ENCODE peak calls at places on chromosomes 5 and 9, in nine cellular contexts. E is psoas muscle; C is tibial nerve; B is right atrium auricular region; G is effector memory CD4-positive, alpha-beta T cell; W is choroid plexus epithelial cell; L is H1; S is IMR-90; D is mucosa of descending colon. X is an unnamed sample.

GRCh38 chr9:125558453-125559084 is 148.4 kb downstream of the MAPKAP1 start:
- DNase-seq in G (peak), L (peak), C (peak), B (no peak), D (no peak), W (peak), S (peak), E (no peak), X (peak)

GRCh38 chr5:127298623-127299022 is 8.0 kb downstream of the MEGF10 start:
- DNase-seq in W (no peak), E (no peak), L (no peak), C (no peak), G (no peak), B (no peak), S (no peak), D (no peak), X (no peak)

GRCh38 chr9:2116073-2116472 is 100.9 kb downstream of the SMARCA2 start:
- DNase-seq in S (no peak), B (no peak), E (no peak), L (peak), D (no peak), G (no peak), C (no peak), W (peak), X (peak)

GRCh38 chr5:26669031-26669430 is 369.4 kb downstream of the CDH9 start:
- DNase-seq in W (no peak), E (no peak), G (no peak), L (no peak), B (no peak), S (no peak), C (no peak), D (no peak), X (no peak)

GRCh38 chr9:36164361-36164760 is 4.8 kb upstream of the CCIN start:
- DNase-seq in E (no peak), S (no peak), L (no peak), G (no peak), B (no peak), W (no peak), D (no peak), C (no peak), X (no peak)

GRCh38 chr5:7394889-7395431 is 978 bp upstream of the ADCY2 start:
- DNase-seq in G (no peak), D (no peak), B (no peak), E (peak), S (no peak), C (no peak), L (peak), W (no peak), X (no peak)

GRCh38 chr5:67050635-67051034 is 146.0 kb downstream of the CD180 start:
- DNase-seq in G (no peak), W (no peak), E (no peak), B (no peak), C (no peak), S (no peak), D (no peak), L (no peak), X (no peak)

GRCh38 chr5:61319388-61320146 is 12.5 kb upstream of the ZSWIM6 start:
- DNase-seq in S (no peak), C (no peak), W (peak), L (peak), G (no peak), D (no peak), B (no peak), E (no peak), X (no peak)

GRCh38 chr5:108521011-108521700 is 139.3 kb upstream of the FBXL17 start:
- DNase-seq in B (no peak), W (no peak), D (no peak), S (no peak), C (no peak), L (no peak), E (no peak), G (no peak), X (no peak)

GRCh38 chr5:135460246-135461033 is 8.3 kb upstream of the TIFAB start:
- DNase-seq in C (no peak), W (no peak), E (no peak), G (no peak), L (no peak), S (no peak), D (no peak), B (no peak), X (no peak)

GRCh38 chr5:65776707-65777141 is 54.7 kb downstream of the NLN start:
- DNase-seq in L (no peak), G (no peak), C (no peak), B (no peak), E (no peak), D (no peak), S (peak), W (no peak), X (no peak)
- H3K4me3 ChIP-seq in L (no peak), G (no peak), C (no peak), B (no peak), E (no peak), D (no peak), S (no peak), W (no peak), X (no peak)

GRCh38 chr5:109900911-109901627 is 211.3 kb downstream of the MAN2A1 start:
- DNase-seq in B (no peak), L (no peak), S (no peak), C (no peak), W (no peak), G (no peak), E (no peak), D (no peak), X (no peak)

GRCh38 chr5:109901628-109901981 is 211.9 kb downstream of the MAN2A1 start:
- DNase-seq in B (no peak), C (no peak), G (no peak), D (no peak), E (no peak), L (no peak), S (no peak), W (no peak), X (no peak)

GRCh38 chr5:109903061-109903460 is 213.3 kb downstream of the MAN2A1 start:
- DNase-seq in W (no peak), G (no peak), D (no peak), B (no peak), L (no peak), E (no peak), C (no peak), S (no peak), X (no peak)

GRCh38 chr5:109900453-109900852 is 210.7 kb downstream of the MAN2A1 start:
- DNase-seq in E (no peak), C (no peak), W (no peak), L (no peak), D (no peak), S (no peak), G (no peak), B (no peak), X (no peak)

GRCh38 chr5:109898547-109899544 is 209.1 kb downstream of the MAN2A1 start:
- DNase-seq in B (no peak), C (no peak), E (no peak), D (no peak), S (no peak), L (no peak), G (no peak), W (no peak), X (no peak)
- H3K4me3 ChIP-seq in B (no peak), C (no peak), E (no peak), D (no peak), S (no peak), L (no peak), G (no peak), W (no peak), X (no peak)

GRCh38 chr5:137263319-137263718 is 235.8 kb downstream of the SPOCK1 start:
- DNase-seq in W (no peak), B (no peak), L (no peak), S (no peak), E (no peak), G (no peak), D (no peak), C (no peak), X (no peak)

GRCh38 chr5:137264041-137264440 is 235.1 kb downstream of the SPOCK1 start:
- DNase-seq in E (no peak), S (no peak), D (no peak), C (no peak), B (no peak), G (no peak), L (no peak), W (no peak), X (no peak)

GRCh38 chr5:137262818-137263217 is 236.3 kb downstream of the SPOCK1 start:
- DNase-seq in G (no peak), D (no peak), W (no peak), L (no peak), C (no peak), S (no peak), B (no peak), E (no peak), X (no peak)

GRCh38 chr5:137264573-137264972 is 234.6 kb downstream of the SPOCK1 start:
- DNase-seq in B (no peak), G (no peak), S (peak), C (no peak), E (no peak), W (no peak), D (no peak), L (no peak), X (no peak)

GRCh38 chr5:137265457-137265856 is 233.7 kb downstream of the SPOCK1 start:
- DNase-seq in B (no peak), S (peak), E (no peak), C (no peak), L (no peak), G (no peak), D (no peak), W (no peak), X (no peak)
- H3K4me3 ChIP-seq in B (no peak), S (no peak), E (no peak), C (no peak), L (no peak), G (no peak), D (no peak), W (no peak), X (no peak)

GRCh38 chr9:78014776-78015175 is 16.8 kb downstream of the GNAQ start:
- DNase-seq in D (no peak), E (no peak), C (no peak), S (peak), G (no peak), B (no peak), L (no peak), W (peak), X (no peak)

GRCh38 chr9:78013924-78014323 is 17.7 kb downstream of the GNAQ start:
- DNase-seq in W (no peak), S (no peak), G (no peak), L (no peak), E (no peak), C (no peak), B (no peak), D (no peak), X (no peak)

GRCh38 chr9:78017294-78017693 is 14.3 kb downstream of the GNAQ start:
- DNase-seq in L (no peak), D (no peak), B (no peak), W (no peak), C (no peak), G (no peak), E (no peak), S (no peak), X (no peak)

GRCh38 chr9:78011037-78011436 is 20.6 kb downstream of the GNAQ start:
- DNase-seq in S (no peak), L (no peak), B (no peak), G (no peak), E (no peak), D (no peak), W (peak), C (no peak), X (no peak)

DNA sequence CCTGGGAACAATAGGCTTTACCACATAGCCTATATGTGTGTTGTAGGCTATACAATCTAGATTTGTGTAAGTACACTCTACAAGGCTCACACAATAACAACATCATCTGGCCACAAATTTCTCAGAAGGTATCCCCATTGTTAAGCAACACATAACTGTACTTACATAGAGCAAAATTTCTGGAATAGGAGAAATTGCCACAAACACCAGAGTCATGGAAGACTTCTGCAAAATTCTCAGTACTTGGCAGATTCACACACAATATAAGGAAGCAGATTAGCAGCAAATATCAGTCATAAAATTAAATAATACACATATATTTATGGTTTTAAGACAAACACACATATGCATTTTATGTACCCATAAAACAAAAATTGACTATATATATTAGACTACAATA is 16.4 kb downstream of the GNAQ start:
- DNase-seq in W (no peak), D (no peak), L (no peak), B (no peak), E (no peak), S (no peak), C (no peak), G (no peak), X (no peak)
- H3K4me3 ChIP-seq in W (no peak), D (no peak), L (no peak), B (no peak), E (no peak), S (no peak), C (no peak), G (no peak), X (no peak)

GRCh38 chr5:141617128-141617527 is 1.7 kb downstream of the DIAPH1 start:
- DNase-seq in B (no peak), E (no peak), L (no peak), S (peak), D (no peak), G (no peak), W (no peak), C (no peak), X (no peak)
- H3K4me3 ChIP-seq in B (peak), E (peak), L (peak), S (no peak), D (no peak), G (peak), W (peak), C (no peak), X (no peak)